ENCODE peak calls at places on chromosome 18, in four cellular contexts. T is psoas muscle, D is activated T-cell treated with anti-CD3 and anti-CD28 coated beads for 24 hours, R is non-pigmented ciliary epithelial cell. V is an unnamed sample.

GRCh38 chr18:26911840-26912239 is 46.3 kb upstream of the AQP4 start:
- DNase-seq in T (no peak), D (no peak), R (no peak), V (no peak)

GRCh38 chr18:33957705-33958104 is 267.0 kb downstream of the NOL4 start:
- DNase-seq in T (no peak), D (no peak), R (no peak), V (no peak)

GRCh38 chr18:44741551-44741950 is 60.9 kb downstream of the SETBP1 start:
- DNase-seq in T (no peak), D (no peak), R (no peak), V (no peak)

GRCh38 chr18:13500227-13500865 is 226.0 kb downstream of the FAM210A start:
- DNase-seq in T (peak), D (no peak), R (peak), V (no peak)

GRCh38 chr18:35311506-35311905 is 21.5 kb upstream of the ZSCAN30 start:
- DNase-seq in T (no peak), D (no peak), R (no peak), V (no peak)

GRCh38 chr18:64936671-64937070 is 787.8 kb upstream of the LINC00305 start:
- DNase-seq in T (no peak), D (no peak), R (no peak), V (no peak)

GRCh38 chr18:46174317-46175039 is 70.3 kb downstream of the HAUS1 start:
- DNase-seq in T (peak), D (peak), R (no peak), V (peak)

GRCh38 chr18:78792094-78792493 is 187.5 kb upstream of the SALL3 start:
- DNase-seq in T (no peak), D (no peak), R (no peak), V (no peak)

GRCh38 chr18:38948436-38948835 is 1382.8 kb upstream of the CELF4 start:
- DNase-seq in T (no peak), D (no peak), R (no peak), V (no peak)